ENCODE peak calls at places on chromosomes 5 and 9, in ten cellular contexts. Z, R, T, X, J, V, C, K, O and Y are unnamed samples.

GRCh38 chr5:93721045-93721444 is 20.4 kb downstream of the POU5F2 start:
- DNase-seq in V (no peak), O (no peak), J (no peak), K (no peak), Z (no peak), T (no peak), R (no peak), C (no peak), X (no peak), Y (peak)

GRCh38 chr5:115455241-115455640 is 89.3 kb downstream of the FEM1C start:
- DNase-seq in X (peak), T (no peak), Z (no peak), K (no peak), R (no peak), C (no peak), J (no peak), O (no peak), V (no peak), Y (no peak)

GRCh38 chr5:6715758-6716633 is 2.8 kb downstream of the TENT4A start:
- DNase-seq in X (no peak), K (no peak), V (no peak), Z (no peak), T (no peak), C (no peak), R (no peak), O (no peak), J (peak), Y (no peak)

GRCh38 chr5:146770546-146770945 is 108.0 kb downstream of the PPP2R2B start:
- DNase-seq in R (no peak), T (no peak), O (no peak), J (no peak), K (no peak), X (no peak), V (no peak), C (no peak), Z (no peak), Y (no peak)

GRCh38 chr5:38420246-38420645 is 136.2 kb downstream of the LIFR start:
- DNase-seq in O (no peak), R (no peak), K (no peak), C (no peak), X (peak), T (no peak), Z (no peak), V (no peak), J (no peak), Y (no peak)

GRCh38 chr5:67267522-67268232 is 71.1 kb upstream of the CD180 start:
- DNase-seq in X (no peak), K (no peak), V (peak), J (no peak), O (no peak), C (no peak), Z (no peak), T (peak), R (peak), Y (no peak)

GRCh38 chr9:13863112-13863511 is 450.8 kb downstream of the NFIB start:
- DNase-seq in K (no peak), O (no peak), C (no peak), T (no peak), X (peak), R (no peak), J (no peak), V (no peak), Z (no peak), Y (no peak)

GRCh38 chr9:120867676-120868338 is 9.2 kb downstream of the PHF19 start:
- DNase-seq in T (no peak), K (no peak), V (no peak), J (no peak), X (no peak), R (no peak), C (no peak), Z (no peak), O (no peak), Y (no peak)

GRCh38 chr5:180135128-180135955 is 63.8 kb upstream of the RNF130 start:
- DNase-seq in Z (no peak), O (no peak), T (peak), X (peak), R (peak), J (no peak), K (no peak), V (no peak), C (peak), Y (peak)

GRCh38 chr9:90466481-90466880 is 176.1 kb downstream of the DIRAS2 start:
- DNase-seq in C (no peak), X (no peak), V (no peak), K (no peak), O (no peak), T (no peak), R (no peak), J (no peak), Z (no peak), Y (no peak)

GRCh38 chr5:16536818-16537217 is 71.2 kb upstream of the ZNF622 start:
- DNase-seq in O (no peak), V (no peak), X (no peak), C (no peak), Z (no peak), J (no peak), R (no peak), K (no peak), T (no peak), Y (no peak)

GRCh38 chr5:52277101-52277500 is 510.6 kb upstream of the ITGA1 start:
- DNase-seq in V (no peak), O (no peak), K (no peak), R (no peak), Z (no peak), X (no peak), T (no peak), J (no peak), C (no peak), Y (no peak)

GRCh38 chr9:69223605-69224004 is 49.5 kb downstream of the TJP2 start:
- DNase-seq in Z (no peak), R (peak), V (no peak), C (no peak), T (no peak), K (no peak), X (peak), J (peak), O (no peak), Y (peak)

GRCh38 chr5:139565411-139566305 is 4.5 kb downstream of the UBE2D2 start:
- DNase-seq in V (no peak), X (no peak), T (no peak), K (peak), J (peak), R (no peak), Z (no peak), C (no peak), O (peak), Y (no peak)

GRCh38 chr9:127066775-127067111 is 55.7 kb downstream of the ANGPTL2 start:
- DNase-seq in Z (no peak), J (no peak), X (no peak), O (no peak), R (no peak), T (no peak), K (no peak), V (no peak), C (peak), Y (no peak)

GRCh38 chr9:108095496-108095895 is 605.9 kb upstream of the KLF4 start:
- DNase-seq in O (no peak), J (no peak), C (no peak), R (no peak), K (no peak), T (no peak), X (no peak), V (no peak), Z (no peak), Y (no peak)

GRCh38 chr9:135087489-135087791 is at the start of gene OLFM1:
- DNase-seq in J (no peak), X (peak), V (peak), T (peak), C (no peak), K (no peak), O (no peak), Z (no peak), R (peak), Y (peak)

GRCh38 chr5:32446660-32447059 is 2.1 kb upstream of the ZFR start:
- DNase-seq in O (no peak), Z (no peak), V (peak), X (no peak), K (no peak), R (no peak), C (no peak), T (no peak), J (peak), Y (no peak)

GRCh38 chr9:104743377-104743985 is 4.0 kb upstream of the NIPSNAP3A start:
- DNase-seq in X (peak), R (peak), K (no peak), V (no peak), C (peak), O (no peak), T (no peak), J (peak), Z (peak), Y (peak)

GRCh38 chr9:83474631-83475030 is 63.6 kb downstream of the FRMD3 start:
- DNase-seq in C (no peak), V (no peak), J (no peak), K (no peak), O (no peak), R (no peak), Z (no peak), T (no peak), X (no peak), Y (no peak)

GRCh38 chr5:134911285-134912215 is 6.6 kb downstream of the PCBD2 start:
- DNase-seq in X (no peak), T (no peak), R (no peak), J (no peak), K (no peak), Z (no peak), C (no peak), O (no peak), V (no peak), Y (no peak)

GRCh38 chr9:72537011-72537545 is 15.7 kb downstream of the TMC1 start:
- DNase-seq in J (no peak), V (no peak), C (no peak), Z (no peak), K (no peak), X (no peak), R (no peak), O (no peak), T (no peak), Y (no peak)

GRCh38 chr5:125277494-125278154 is 531.2 kb upstream of the ZNF608 start:
- DNase-seq in K (no peak), V (no peak), X (peak), R (peak), Z (no peak), T (no peak), J (no peak), C (peak), O (no peak), Y (peak)

GRCh38 chr5:154287136-154287535 is 96.6 kb downstream of the GALNT10 start:
- DNase-seq in K (no peak), Z (no peak), X (peak), J (no peak), O (no peak), R (peak), C (no peak), V (no peak), T (no peak), Y (no peak)

GRCh38 chr5:144583493-144584154 is 413.0 kb downstream of the KCTD16 start:
- DNase-seq in X (no peak), J (no peak), K (no peak), Z (no peak), V (no peak), T (no peak), R (no peak), O (no peak), C (no peak), Y (no peak)

GRCh38 chr5:176899946-176900782 is 1.0 kb upstream of the HK3 start:
- DNase-seq in Z (no peak), C (no peak), R (no peak), V (no peak), X (no peak), O (no peak), K (no peak), T (no peak), J (no peak), Y (no peak)

GRCh38 chr9:113468716-113469448 is 5.4 kb downstream of the RGS3 start:
- DNase-seq in R (no peak), X (no peak), C (no peak), O (no peak), T (no peak), J (no peak), Z (no peak), K (no peak), V (no peak), Y (no peak)

GRCh38 chr5:16454686-16455085 is 10.9 kb downstream of the ZNF622 start:
- DNase-seq in T (no peak), J (no peak), V (no peak), C (no peak), K (no peak), X (no peak), Z (no peak), R (no peak), O (no peak), Y (no peak)

GRCh38 chr5:97797994-97798451 is 615.0 kb upstream of the RIOK2 start:
- DNase-seq in K (no peak), X (no peak), J (no peak), Z (no peak), T (no peak), O (no peak), V (no peak), R (no peak), C (no peak), Y (no peak)

GRCh38 chr5:134525687-134526482 is 415 bp downstream of the JADE2 start:
- DNase-seq in T (peak), J (peak), C (no peak), Z (no peak), X (peak), V (peak), O (peak), R (peak), K (peak), Y (peak)

GRCh38 chr5:35778259-35778769 is 78.4 kb upstream of the IL7R start:
- DNase-seq in K (no peak), Z (no peak), J (no peak), V (no peak), R (no peak), C (no peak), T (no peak), X (no peak), O (no peak), Y (no peak)

GRCh38 chr9:8863886-8864881 is 1064.6 kb upstream of the DMAC1 start:
- DNase-seq in T (no peak), J (no peak), R (no peak), K (no peak), X (no peak), O (no peak), V (no peak), C (no peak), Z (no peak), Y (no peak)

GRCh38 chr9:89603629-89604462 is 966 bp upstream of the GADD45G start:
- DNase-seq in V (peak), X (peak), O (no peak), C (no peak), R (peak), K (peak), J (peak), T (peak), Z (peak), Y (peak)